ENCODE peak calls at places on chromosomes 2 and 18, in ten cellular contexts. W is HT1080; V is GF-D8; M is AG09319; D is H4; F is posterior vena cava; H is activated CD4-positive, alpha-beta T cell treated with anti-CD3 and anti-CD28 coated beads, Interleukin-2, amount 10 ng/mL, durations not matched to agents 7 days and 5 days; I is neural crest cell; Z is left lung; C is foreskin fibroblast. X is an unnamed sample.

GRCh38 chr2:20574930-20575329 is 76.0 kb downstream of the HS1BP3 start:
- DNase-seq in W (no peak), V (no peak), M (no peak), D (no peak), F (no peak), H (no peak), I (no peak), Z (no peak), C (no peak), X (no peak)

GRCh38 chr2:15107137-15107536 is 454.0 kb downstream of the NBAS start:
- DNase-seq in W (peak; percentile 28), V (no peak), M (no peak), D (no peak), F (no peak), H (no peak), I (no peak), Z (no peak), C (no peak), X (no peak)

GRCh38 chr18:78904179-78904531 is 75.5 kb upstream of the SALL3 start:
- DNase-seq in W (no peak), V (no peak), M (no peak), D (no peak), F (no peak), H (no peak), I (no peak), Z (peak; percentile 48), C (no peak), X (no peak)

GRCh38 chr2:33433279-33434235 is 42.9 kb upstream of the RASGRP3 start:
- DNase-seq in W (no peak), V (no peak), M (no peak), D (no peak), F (no peak), H (no peak), I (no peak), Z (no peak), C (no peak), X (no peak)

GRCh38 chr2:239858179-239858578 is 167.0 kb downstream of the NDUFA10 start:
- DNase-seq in W (no peak), V (no peak), M (no peak), D (no peak), F (no peak), H (no peak), I (peak; percentile 36), Z (no peak), C (no peak), X (no peak)

GRCh38 chr2:165699931-165700330 is 94.1 kb downstream of the GALNT3 start:
- DNase-seq in W (no peak), V (no peak), M (no peak), D (no peak), F (no peak), H (no peak), I (no peak), Z (no peak), C (no peak), X (no peak)

GRCh38 chr18:7720395-7720794 is 153.3 kb downstream of the PTPRM start:
- DNase-seq in W (no peak), V (no peak), M (no peak), D (no peak), F (no peak), H (no peak), I (no peak), Z (no peak), C (no peak), X (no peak)

GRCh38 chr2:234026111-234026510 is 24.4 kb upstream of the SPP2 start:
- DNase-seq in W (peak; percentile 36), V (no peak), M (no peak), D (no peak), F (no peak), H (no peak), I (no peak), Z (no peak), C (peak; percentile 67), X (no peak)

GRCh38 chr18:9366126-9366714 is 31.6 kb downstream of the TWSG1 start:
- DNase-seq in W (no peak), V (no peak), M (no peak), D (no peak), F (no peak), H (no peak), I (peak; percentile 1), Z (no peak), C (peak; percentile 60), X (no peak)

GRCh38 chr2:218391202-218391601 is 8.5 kb upstream of the CTDSP1 start:
- DNase-seq in W (no peak), V (no peak), M (no peak), D (no peak), F (no peak), H (no peak), I (no peak), Z (peak; percentile 79), C (no peak), X (no peak)

GRCh38 chr2:88549616-88550292 is 77.5 kb downstream of the EIF2AK3 start:
- DNase-seq in W (no peak), V (no peak), M (no peak), D (no peak), F (no peak), H (no peak), I (peak; percentile 20), Z (no peak), C (peak; percentile 27), X (no peak)

GRCh38 chr2:172931923-172932520 is 143.6 kb upstream of the MAP3K20 start:
- DNase-seq in W (peak; percentile 49), V (no peak), M (peak; percentile 41), D (peak; percentile 49), F (peak; percentile 87), H (peak; percentile 77), I (peak; percentile 77), Z (no peak), C (peak; percentile 83), X (peak; percentile 70)

GRCh38 chr2:140183056-140183765 is 1403.0 kb upstream of the NXPH2 start:
- DNase-seq in W (no peak), V (no peak), M (no peak), D (no peak), F (no peak), H (no peak), I (no peak), Z (no peak), C (no peak), X (no peak)

GRCh38 chr2:64222942-64223511 is 78.8 kb upstream of the PELI1 start:
- DNase-seq in W (no peak), V (no peak), M (no peak), D (no peak), F (no peak), H (peak; percentile 20), I (no peak), Z (no peak), C (no peak), X (no peak)

GRCh38 chr2:99158599-99158998 is 3.8 kb downstream of the LIPT1 start:
- DNase-seq in W (no peak), V (no peak), M (no peak), D (no peak), F (no peak), H (no peak), I (no peak), Z (no peak), C (no peak), X (no peak)

GRCh38 chr18:48348739-48349138 is 60.4 kb downstream of the ZBTB7C start:
- DNase-seq in W (no peak), V (no peak), M (no peak), D (no peak), F (peak; percentile 42), H (no peak), I (no peak), Z (no peak), C (no peak), X (no peak)

GRCh38 chr2:224579411-224579810 is 5.8 kb downstream of the CUL3 start:
- DNase-seq in W (no peak), V (no peak), M (no peak), D (no peak), F (no peak), H (no peak), I (no peak), Z (no peak), C (peak; percentile 39), X (no peak)

GRCh38 chr2:54476852-54477251 is 20.7 kb downstream of the SPTBN1 start:
- DNase-seq in W (no peak), V (no peak), M (no peak), D (no peak), F (no peak), H (no peak), I (no peak), Z (no peak), C (no peak), X (no peak)

GRCh38 chr2:186098821-186099220 is 360.2 kb downstream of the FSIP2 start:
- DNase-seq in W (peak; percentile 20), V (no peak), M (no peak), D (no peak), F (no peak), H (no peak), I (no peak), Z (no peak), C (no peak), X (no peak)

GRCh38 chr2:31414601-31415241 is at the start of gene XDH:
- DNase-seq in W (no peak), V (no peak), M (no peak), D (no peak), F (no peak), H (no peak), I (no peak), Z (no peak), C (peak; percentile 70), X (no peak)

GRCh38 chr2:188601391-188601790 is 309.7 kb downstream of the GULP1 start:
- DNase-seq in W (no peak), V (no peak), M (no peak), D (no peak), F (no peak), H (no peak), I (no peak), Z (no peak), C (no peak), X (no peak)

GRCh38 chr2:114222331-114222730 is 220.1 kb upstream of the DPP10 start:
- DNase-seq in W (no peak), V (no peak), M (no peak), D (no peak), F (no peak), H (no peak), I (no peak), Z (no peak), C (no peak), X (no peak)

GRCh38 chr2:147641644-147642043 is 203.2 kb upstream of the ACVR2A start:
- DNase-seq in W (peak; percentile 59), V (no peak), M (no peak), D (no peak), F (no peak), H (no peak), I (no peak), Z (no peak), C (no peak), X (no peak)

GRCh38 chr18:3593904-3594759 is 144.2 kb downstream of the TGIF1 start:
- DNase-seq in W (peak; percentile 97), V (peak; percentile 77), M (peak; percentile 97), D (peak; percentile 96), F (peak; percentile 95), H (peak; percentile 91), I (peak; percentile 90), Z (no peak), C (peak; percentile 97), X (peak; percentile 89)

GRCh38 chr2:186848873-186849578 is at the start of gene ZSWIM2:
- DNase-seq in W (no peak), V (no peak), M (peak; percentile 76), D (peak; percentile 72), F (peak; percentile 87), H (peak; percentile 18), I (peak; percentile 70), Z (peak; percentile 86), C (peak; percentile 94), X (no peak)

X was measured in DND-41.